ENCODE peak calls at places on chromosomes 12 and 14, in nine cellular contexts. One of them, this sample, is unnamed.

GRCh38 chr12:121764808-121765207 is 28.7 kb downstream of the RHOF start:
- DNase-seq in sigmoid colon: no peak
- DNase-seq in H1: no peak
- DNase-seq in SK-N-SH: no peak
- DNase-seq in HepG2: no peak
- DNase-seq in transverse colon: no peak
- DNase-seq in stomach: no peak
- DNase-seq in K562: no peak
- DNase-seq in upper lobe of left lung: no peak
- DNase-seq in this sample: no peak

GRCh38 chr14:90611936-90612335 is 204.3 kb downstream of the TTC7B start:
- DNase-seq in sigmoid colon: no peak
- DNase-seq in H1: no peak
- DNase-seq in SK-N-SH: no peak
- DNase-seq in HepG2: no peak
- DNase-seq in transverse colon: no peak
- DNase-seq in stomach: no peak
- DNase-seq in K562: no peak
- DNase-seq in upper lobe of left lung: no peak
- DNase-seq in this sample: no peak

GRCh38 chr14:24659916-24660570 is 26.1 kb upstream of the GZMB start:
- DNase-seq in sigmoid colon: no peak
- DNase-seq in H1: no peak
- DNase-seq in SK-N-SH: no peak
- DNase-seq in HepG2: no peak
- DNase-seq in transverse colon: no peak
- DNase-seq in stomach: no peak
- DNase-seq in K562: no peak
- DNase-seq in upper lobe of left lung: no peak
- DNase-seq in this sample: no peak

GRCh38 chr12:53561590-53561953 is 54.3 kb upstream of the NPFF start:
- DNase-seq in sigmoid colon: no peak
- DNase-seq in H1: no peak
- DNase-seq in SK-N-SH: no peak
- DNase-seq in HepG2: peak; percentile 56
- DNase-seq in transverse colon: no peak
- DNase-seq in stomach: no peak
- DNase-seq in K562: no peak
- DNase-seq in upper lobe of left lung: no peak
- DNase-seq in this sample: no peak

GRCh38 chr14:101362529-101363260 is 198.6 kb upstream of the DIO3 start:
- DNase-seq in sigmoid colon: peak; percentile 65
- DNase-seq in H1: no peak
- DNase-seq in SK-N-SH: no peak
- DNase-seq in HepG2: no peak
- DNase-seq in transverse colon: no peak
- DNase-seq in stomach: no peak
- DNase-seq in K562: no peak
- DNase-seq in upper lobe of left lung: no peak
- DNase-seq in this sample: peak; percentile 89

GRCh38 chr14:96039633-96040311 is 610 bp downstream of the C14orf132 start:
- DNase-seq in sigmoid colon: peak; percentile 70
- DNase-seq in H1: no peak
- DNase-seq in SK-N-SH: peak; percentile 78
- DNase-seq in HepG2: no peak
- DNase-seq in transverse colon: no peak
- DNase-seq in stomach: no peak
- DNase-seq in K562: no peak
- DNase-seq in upper lobe of left lung: peak; percentile 35
- DNase-seq in this sample: no peak

GRCh38 chr12:93526786-93527428 is 45.6 kb upstream of the SOCS2 start:
- DNase-seq in sigmoid colon: no peak
- DNase-seq in H1: no peak
- DNase-seq in SK-N-SH: no peak
- DNase-seq in HepG2: peak; percentile 86
- DNase-seq in transverse colon: no peak
- DNase-seq in stomach: no peak
- DNase-seq in K562: no peak
- DNase-seq in upper lobe of left lung: peak; percentile 38
- DNase-seq in this sample: peak; percentile 12

GRCh38 chr14:71472281-71472960 is 459.8 kb upstream of the RGS6 start:
- DNase-seq in sigmoid colon: no peak
- DNase-seq in H1: no peak
- DNase-seq in SK-N-SH: no peak
- DNase-seq in HepG2: no peak
- DNase-seq in transverse colon: no peak
- DNase-seq in stomach: no peak
- DNase-seq in K562: no peak
- DNase-seq in upper lobe of left lung: no peak
- DNase-seq in this sample: no peak

GRCh38 chr12:90741611-90742010 is 213.4 kb downstream of the CCER1 start:
- DNase-seq in sigmoid colon: no peak
- DNase-seq in H1: no peak
- DNase-seq in SK-N-SH: no peak
- DNase-seq in HepG2: no peak
- DNase-seq in transverse colon: no peak
- DNase-seq in stomach: no peak
- DNase-seq in K562: no peak
- DNase-seq in upper lobe of left lung: no peak
- DNase-seq in this sample: no peak

DNA sequence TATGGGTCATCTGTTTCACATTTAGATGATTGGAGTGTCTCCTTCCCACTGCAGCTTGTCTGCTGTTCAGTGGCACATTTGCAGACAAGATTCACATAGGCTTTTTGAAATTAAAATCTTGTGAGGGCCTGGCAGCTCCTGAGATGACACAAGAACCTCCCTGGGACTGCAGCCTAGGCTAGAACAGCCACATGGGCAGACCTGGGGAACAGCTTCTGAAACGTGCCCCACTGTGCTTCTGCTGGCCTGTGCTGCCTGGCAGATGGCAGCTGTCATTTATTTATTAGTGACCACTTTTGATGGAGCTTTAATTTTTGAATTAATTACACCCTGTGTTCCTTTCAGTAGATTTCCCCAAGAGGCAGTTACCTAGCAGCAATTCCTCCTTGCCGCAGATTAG is 137.4 kb downstream of the GRIP1 start:
- DNase-seq in sigmoid colon: no peak
- DNase-seq in H1: no peak
- DNase-seq in SK-N-SH: no peak
- DNase-seq in HepG2: no peak
- DNase-seq in transverse colon: no peak
- DNase-seq in stomach: no peak
- DNase-seq in K562: no peak
- DNase-seq in upper lobe of left lung: no peak
- DNase-seq in this sample: no peak
- TF ChIP-seq EP300 in sigmoid colon: no peak
- TF ChIP-seq EP300 in H1: no peak
- TF ChIP-seq EP300 in SK-N-SH: no peak
- TF ChIP-seq EP300 in HepG2: no peak
- TF ChIP-seq EP300 in transverse colon: no peak
- TF ChIP-seq EP300 in stomach: no peak
- TF ChIP-seq EP300 in K562: no peak
- TF ChIP-seq EP300 in upper lobe of left lung: no peak
- TF ChIP-seq EP300 in this sample: no peak

DNA sequence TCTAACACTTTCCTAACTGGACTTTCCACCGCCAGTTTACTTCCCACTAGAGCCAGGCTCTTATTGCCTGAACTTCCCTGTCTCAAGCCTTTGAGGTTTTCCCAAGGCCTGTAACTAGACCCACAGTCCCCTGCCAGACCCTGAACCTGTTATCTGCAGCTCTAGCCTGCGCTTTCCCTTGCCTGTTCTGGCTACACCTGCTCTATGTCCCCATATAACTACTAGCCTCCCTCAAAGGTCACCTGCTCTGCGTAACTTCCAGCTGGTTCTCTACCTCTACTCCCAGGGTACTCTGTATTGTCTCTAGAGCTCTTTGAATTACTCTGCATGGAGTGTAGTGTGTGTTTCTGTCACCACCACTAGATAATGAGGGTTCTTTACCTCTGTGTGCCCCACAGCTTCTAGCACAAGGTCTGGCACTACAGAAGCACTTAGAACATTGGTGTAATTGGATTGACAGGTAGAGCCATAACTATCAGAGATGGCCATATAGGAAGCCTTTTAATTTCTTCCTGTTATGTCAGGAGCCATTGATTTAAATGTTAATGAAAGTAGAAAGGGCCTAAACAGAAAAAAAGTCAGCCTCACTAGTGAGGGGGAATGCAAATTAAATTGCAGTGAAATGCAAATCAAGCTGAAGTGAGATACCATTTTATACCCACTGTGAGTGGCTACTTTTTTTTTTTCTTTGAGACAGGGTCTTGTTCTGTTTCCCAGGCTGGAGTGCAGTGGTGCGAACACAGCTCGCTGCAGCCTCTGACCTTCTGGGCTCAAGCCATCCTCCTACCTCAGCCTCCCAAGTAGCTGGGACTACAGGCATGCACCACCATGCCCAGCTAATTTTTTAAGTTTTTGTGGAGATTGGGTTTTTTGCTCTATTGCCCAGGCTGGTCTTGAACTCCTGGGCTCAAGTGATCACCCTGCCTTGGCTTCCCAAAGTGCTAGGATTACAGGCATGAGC is 47.8 kb downstream of the EID3 start:
- DNase-seq in sigmoid colon: no peak
- DNase-seq in H1: no peak
- DNase-seq in SK-N-SH: no peak
- DNase-seq in HepG2: no peak
- DNase-seq in transverse colon: no peak
- DNase-seq in stomach: no peak
- DNase-seq in K562: no peak
- DNase-seq in upper lobe of left lung: no peak
- DNase-seq in this sample: no peak
- H3K36me3 ChIP-seq in sigmoid colon: peaks cover 35% of the 10 kb centered on the region
- H3K36me3 ChIP-seq in H1: peaks cover 11% of the 10 kb centered on the region
- H3K36me3 ChIP-seq in SK-N-SH: peaks cover 62% of the 10 kb centered on the region
- H3K36me3 ChIP-seq in HepG2: peaks cover 14% of the 10 kb centered on the region
- H3K36me3 ChIP-seq in transverse colon: no peaks in the 10 kb centered on the region
- H3K36me3 ChIP-seq in stomach: peaks cover 87% of the 10 kb centered on the region
- H3K36me3 ChIP-seq in K562: peaks cover 69% of the 10 kb centered on the region
- H3K36me3 ChIP-seq in upper lobe of left lung: peaks cover 57% of the 10 kb centered on the region
- H3K36me3 ChIP-seq in this sample: peaks cover 88% of the 10 kb centered on the region

DNA sequence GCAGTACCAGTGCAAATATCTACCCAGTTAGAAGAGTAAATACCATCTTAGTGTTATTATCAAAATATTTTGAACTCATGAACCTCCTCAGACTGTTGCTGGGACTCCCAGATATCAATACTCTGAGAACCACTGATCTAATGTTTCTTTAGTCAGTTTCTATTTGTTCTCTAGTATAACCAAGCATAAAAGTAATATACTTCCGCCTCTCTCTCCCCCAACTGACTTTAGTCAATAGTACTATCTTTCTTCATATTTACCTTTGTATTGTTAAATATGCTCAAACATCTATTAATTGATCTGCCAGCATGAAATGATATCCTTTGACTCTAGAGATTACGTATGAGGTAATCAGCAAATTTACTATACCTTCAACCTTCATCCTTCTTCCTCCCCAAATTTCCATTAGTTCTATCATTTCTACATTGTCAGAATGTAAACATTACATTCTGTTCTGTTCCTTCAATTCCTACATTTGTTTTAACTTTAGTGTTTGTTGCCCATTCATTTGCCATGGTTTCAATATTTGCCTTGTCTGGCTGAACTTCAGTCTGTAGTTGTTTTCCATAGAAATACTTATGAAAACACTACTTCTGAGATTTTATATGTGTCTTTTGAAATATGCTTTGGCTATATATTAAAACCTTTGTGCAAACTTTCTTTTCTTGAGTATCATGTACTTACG is 192.5 kb upstream of the PDE3A start:
- DNase-seq in sigmoid colon: no peak
- DNase-seq in H1: no peak
- DNase-seq in SK-N-SH: no peak
- DNase-seq in HepG2: peak; percentile 3
- DNase-seq in transverse colon: no peak
- DNase-seq in stomach: no peak
- DNase-seq in K562: no peak
- DNase-seq in upper lobe of left lung: no peak
- DNase-seq in this sample: no peak
- TF ChIP-seq POLR2AphosphoS5 in sigmoid colon: no peak
- TF ChIP-seq POLR2AphosphoS5 in H1: no peak
- TF ChIP-seq POLR2AphosphoS5 in SK-N-SH: no peak
- TF ChIP-seq POLR2AphosphoS5 in HepG2: no peak
- TF ChIP-seq POLR2AphosphoS5 in transverse colon: no peak
- TF ChIP-seq POLR2AphosphoS5 in stomach: peak; percentile 30
- TF ChIP-seq POLR2AphosphoS5 in K562: no peak
- TF ChIP-seq POLR2AphosphoS5 in upper lobe of left lung: no peak
- TF ChIP-seq POLR2AphosphoS5 in this sample: no peak

GRCh38 chr12:57984629-57985151 is 43.3 kb downstream of the ATP23 start:
- DNase-seq in sigmoid colon: no peak
- DNase-seq in H1: no peak
- DNase-seq in SK-N-SH: no peak
- DNase-seq in HepG2: no peak
- DNase-seq in transverse colon: no peak
- DNase-seq in stomach: no peak
- DNase-seq in K562: no peak
- DNase-seq in upper lobe of left lung: no peak
- DNase-seq in this sample: no peak

GRCh38 chr12:57985685-57986084 is 44.3 kb downstream of the ATP23 start:
- DNase-seq in sigmoid colon: no peak
- DNase-seq in H1: no peak
- DNase-seq in SK-N-SH: no peak
- DNase-seq in HepG2: no peak
- DNase-seq in transverse colon: no peak
- DNase-seq in stomach: no peak
- DNase-seq in K562: no peak
- DNase-seq in upper lobe of left lung: no peak
- DNase-seq in this sample: no peak

GRCh38 chr12:57983858-57984505 is 42.6 kb downstream of the ATP23 start:
- DNase-seq in sigmoid colon: no peak
- DNase-seq in H1: no peak
- DNase-seq in SK-N-SH: no peak
- DNase-seq in HepG2: no peak
- DNase-seq in transverse colon: no peak
- DNase-seq in stomach: no peak
- DNase-seq in K562: no peak
- DNase-seq in upper lobe of left lung: no peak
- DNase-seq in this sample: no peak

GRCh38 chr12:57983150-57983857 is 41.9 kb downstream of the ATP23 start:
- DNase-seq in sigmoid colon: no peak
- DNase-seq in H1: no peak
- DNase-seq in SK-N-SH: peak; percentile 4
- DNase-seq in HepG2: peak; percentile 12
- DNase-seq in transverse colon: peak; percentile 30
- DNase-seq in stomach: no peak
- DNase-seq in K562: no peak
- DNase-seq in upper lobe of left lung: no peak
- DNase-seq in this sample: no peak
- TF ChIP-seq EP300 in sigmoid colon: no peak
- TF ChIP-seq EP300 in H1: no peak
- TF ChIP-seq EP300 in SK-N-SH: no peak
- TF ChIP-seq EP300 in HepG2: no peak
- TF ChIP-seq EP300 in transverse colon: no peak
- TF ChIP-seq EP300 in stomach: no peak
- TF ChIP-seq EP300 in K562: no peak
- TF ChIP-seq EP300 in upper lobe of left lung: no peak
- TF ChIP-seq EP300 in this sample: no peak